ENCODE peak calls at places on chromosomes 6 and 20, in four cellular contexts. P is transverse colon, W is A549, Q is fibroblast of mammary gland. R is an unnamed sample.

GRCh38 chr6:31272856-31273626 is 1.1 kb upstream of the HLA-C start:
- DNase-seq in P (no peak), Q (no peak), W (no peak), R (no peak)

GRCh38 chr6:18386302-18386976 is 711 bp upstream of the RNF144B start:
- DNase-seq in W (no peak), Q (no peak), P (no peak), R (peak)

GRCh38 chr6:143457563-143458359 is 7.2 kb downstream of the PEX3 start:
- DNase-seq in W (no peak), P (no peak), Q (no peak), R (peak)

GRCh38 chr6:795046-795445 is 102.1 kb upstream of the EXOC2 start:
- DNase-seq in W (no peak), Q (no peak), P (no peak), R (no peak)

GRCh38 chr20:22807646-22808045 is 223.3 kb upstream of the FOXA2 start:
- DNase-seq in Q (peak), W (peak), P (no peak), R (no peak)

GRCh38 chr6:24440897-24441598 is 38.3 kb downstream of the MRS2 start:
- DNase-seq in P (no peak), W (no peak), Q (no peak), R (no peak)

GRCh38 chr6:82589509-82590206 is 226.0 kb downstream of the TPBG start:
- DNase-seq in P (no peak), Q (peak), W (peak), R (peak)

GRCh38 chr6:126539022-126539421 is 199.1 kb downstream of the CENPW start:
- DNase-seq in P (no peak), W (peak), Q (peak), R (peak)

GRCh38 chr20:50664248-50664647 is 27.1 kb downstream of the RIPOR3 start:
- DNase-seq in P (no peak), Q (no peak), W (no peak), R (no peak)

GRCh38 chr20:51661609-51662178 is 106.5 kb downstream of the ATP9A start:
- DNase-seq in Q (peak), W (peak), P (no peak), R (no peak)

GRCh38 chr20:53679597-53680309 is 86.1 kb upstream of the ZNF217 start:
- DNase-seq in W (peak), Q (no peak), P (no peak), R (no peak)

GRCh38 chr6:137761072-137761471 is 106.0 kb upstream of the TNFAIP3 start:
- DNase-seq in P (no peak), W (no peak), Q (no peak), R (peak)

GRCh38 chr20:20161611-20162010 is 109.3 kb downstream of the CFAP61 start:
- DNase-seq in Q (no peak), W (no peak), P (no peak), R (no peak)

GRCh38 chr6:140602431-140602836 is 1228.0 kb upstream of the CITED2 start:
- DNase-seq in P (no peak), W (no peak), Q (no peak), R (no peak)

GRCh38 chr6:140398076-140398475 is 1023.6 kb upstream of the CITED2 start:
- DNase-seq in Q (no peak), W (no peak), P (no peak), R (no peak)

GRCh38 chr6:89299451-89299850 is 15.6 kb downstream of the GABRR2 start:
- DNase-seq in W (peak), P (no peak), Q (peak), R (peak)

GRCh38 chr20:11509776-11510175 is 407.9 kb upstream of the BTBD3 start:
- DNase-seq in Q (no peak), W (no peak), P (no peak), R (no peak)

GRCh38 chr6:14354919-14355572 is 237.5 kb downstream of the CD83 start:
- DNase-seq in W (peak), P (peak), Q (peak), R (peak)

GRCh38 chr6:170152989-170153388 is 137.9 kb downstream of the DLL1 start:
- DNase-seq in P (peak), Q (no peak), W (no peak), R (peak)

GRCh38 chr6:33966536-33966935 is 162.7 kb upstream of the MLN start:
- DNase-seq in W (no peak), Q (no peak), P (no peak), R (no peak)

GRCh38 chr20:43953919-43954617 is 39.4 kb downstream of the TOX2 start:
- DNase-seq in Q (peak), P (no peak), W (no peak), R (no peak)

GRCh38 chr20:43957392-43957791 is 42.7 kb downstream of the TOX2 start:
- DNase-seq in P (no peak), W (no peak), Q (no peak), R (no peak)

GRCh38 chr20:43958626-43959025 is 44.0 kb downstream of the TOX2 start:
- DNase-seq in W (no peak), P (no peak), Q (no peak), R (no peak)

GRCh38 chr20:43954704-43955243 is 40.1 kb downstream of the TOX2 start:
- DNase-seq in P (no peak), Q (peak), W (no peak), R (no peak)

DNA sequence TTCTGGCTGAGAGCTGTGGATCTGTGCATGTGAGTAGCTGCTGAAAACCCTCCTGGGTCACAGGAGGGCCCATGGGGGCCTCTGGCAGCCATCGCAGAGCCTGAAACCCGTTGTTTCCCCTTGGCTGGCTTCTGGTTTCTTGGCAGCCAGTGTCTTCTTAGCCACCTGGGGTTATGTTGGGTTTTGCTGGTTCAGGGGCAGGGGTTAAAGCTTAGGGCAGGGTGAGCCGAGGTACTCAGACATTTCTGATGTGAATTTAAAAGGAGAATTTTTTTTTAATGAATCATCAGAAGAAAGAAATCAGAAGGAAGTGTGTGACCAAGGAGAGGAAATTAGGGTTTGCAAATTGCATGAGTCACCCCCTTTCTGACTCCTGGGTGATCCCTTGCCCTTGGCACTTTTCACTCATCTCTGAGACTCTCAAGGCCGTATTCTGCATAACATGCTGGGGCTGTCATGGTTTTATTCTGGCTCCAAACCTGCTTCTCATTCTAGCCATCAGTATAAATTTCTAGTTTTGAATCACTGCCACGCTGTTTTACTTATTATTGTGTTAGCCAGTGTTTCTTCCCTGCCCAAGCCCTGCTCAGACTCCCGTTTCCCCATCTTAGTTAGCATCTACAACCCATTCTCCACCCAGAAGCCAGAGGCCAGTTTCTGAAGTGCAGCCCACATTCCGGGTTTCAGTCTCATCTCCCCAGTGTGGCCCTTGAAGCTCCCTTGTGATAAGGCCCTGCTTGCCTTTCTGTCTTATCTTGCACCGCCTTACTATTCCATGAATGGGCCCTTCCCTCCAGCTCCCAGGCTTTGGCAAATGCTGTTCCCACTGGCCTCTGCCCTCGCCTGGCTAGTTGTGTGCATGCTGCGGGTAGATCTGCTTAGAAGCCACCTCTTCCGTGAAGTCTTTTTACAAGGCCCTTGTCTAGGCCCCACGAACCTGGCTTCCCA is 40.9 kb downstream of the TOX2 start:
- DNase-seq in P (no peak), W (peak), Q (peak), R (peak)
- TF ChIP-seq CTCF in P (no peak), W (no peak), Q (no peak), R (no peak)

DNA sequence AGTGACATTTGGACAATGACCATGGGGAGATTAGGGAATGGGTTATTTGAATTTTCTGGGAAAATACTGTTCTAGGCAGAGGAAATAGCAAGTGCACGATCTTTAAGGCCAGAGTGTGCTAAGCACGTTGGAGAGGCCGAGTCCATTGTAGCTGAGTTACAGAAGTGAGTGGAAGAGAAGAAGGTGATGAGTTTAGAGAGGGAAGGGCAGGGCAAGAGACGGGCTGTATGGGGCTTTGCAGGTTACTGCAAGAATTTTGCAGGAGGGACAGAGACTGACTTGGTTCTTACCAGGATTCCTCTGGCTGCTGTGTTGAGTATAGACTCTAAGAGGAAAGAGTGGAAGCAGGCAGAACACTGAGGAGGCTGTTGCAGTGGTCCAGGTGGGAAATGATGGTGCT is 1.1 kb upstream of the NCOA3 start:
- DNase-seq in Q (no peak), P (no peak), W (no peak), R (no peak)
- H3K4me3 ChIP-seq in Q (no peak), P (no peak), W (peak), R (no peak)

DNA sequence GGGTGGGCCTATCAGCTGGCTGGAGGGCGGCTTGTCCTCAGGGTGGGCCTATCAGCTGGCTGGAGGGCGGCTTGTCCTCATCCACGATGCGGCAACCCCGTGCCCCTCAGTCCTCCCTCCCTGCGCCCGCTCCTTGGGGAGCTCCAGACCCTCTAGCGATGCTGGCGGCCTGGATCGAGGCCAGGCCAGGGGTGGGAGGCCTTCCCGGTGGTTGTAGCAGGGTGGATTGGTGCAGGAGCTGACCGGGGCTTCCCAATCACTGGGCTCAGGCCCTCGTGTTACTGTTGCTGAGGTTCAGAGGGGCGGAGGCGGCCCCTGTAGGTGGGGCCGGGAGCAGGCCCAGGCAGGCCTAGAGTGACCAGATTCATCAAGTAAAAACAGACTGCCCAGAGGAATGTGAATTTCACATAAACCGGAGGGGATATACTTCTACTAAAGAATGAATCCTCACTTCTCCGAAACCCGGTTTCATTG is 8.8 kb downstream of the SLC17A9 start:
- DNase-seq in Q (no peak), W (no peak), P (no peak), R (no peak)
- TF ChIP-seq CTCF in Q (no peak), W (no peak), P (no peak), R (no peak)

GRCh38 chr6:56838965-56839364 is 115.9 kb upstream of the BEND6 start:
- DNase-seq in W (no peak), P (no peak), Q (no peak), R (no peak)
- H3K4me3 ChIP-seq in W (peak), P (no peak), Q (no peak), R (no peak)

DNA sequence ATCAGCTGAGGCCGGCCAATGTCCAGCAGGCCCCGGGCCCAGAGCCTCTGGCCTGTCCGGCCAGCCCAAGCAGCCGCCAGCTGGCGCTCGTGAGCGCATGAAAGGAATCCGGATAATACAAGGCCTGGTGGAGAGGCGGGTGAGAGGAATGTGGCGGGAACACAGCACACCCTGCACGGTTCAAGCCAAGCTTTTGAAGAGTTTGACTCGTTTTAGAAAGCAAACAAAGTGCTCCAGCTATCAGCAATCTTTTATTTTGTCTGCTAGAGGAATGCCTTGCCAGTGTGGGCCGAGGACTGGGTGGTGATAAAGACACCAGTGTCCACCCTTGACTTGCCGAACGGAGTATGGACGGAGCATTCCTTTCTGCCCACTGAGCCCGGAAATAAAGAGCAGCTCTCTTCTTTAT is 9.3 kb upstream of the NEDD9 start:
- DNase-seq in Q (peak), W (no peak), P (peak), R (peak)
- TF ChIP-seq CTCF in Q (peak), W (no peak), P (peak), R (peak)

GRCh38 chr6:35021014-35021413 is 120.1 kb downstream of the TCP11 start:
- DNase-seq in P (no peak), W (no peak), Q (no peak), R (no peak)
- H3K4me3 ChIP-seq in P (no peak), W (no peak), Q (no peak), R (no peak)

GRCh38 chr6:121319112-121319553 is 15.1 kb downstream of the TBC1D32 start:
- DNase-seq in W (peak), Q (peak), P (no peak), R (peak)
- TF ChIP-seq CTCF in W (peak), Q (peak), P (peak), R (peak)

GRCh38 chr20:21609981-21610380 is 95.5 kb upstream of the PAX1 start:
- DNase-seq in W (no peak), P (no peak), Q (no peak), R (no peak)

GRCh38 chr20:21608777-21609176 is 94.9 kb upstream of the NKX2-2 start:
- DNase-seq in P (no peak), Q (no peak), W (no peak), R (no peak)

GRCh38 chr20:21615617-21616080 is 89.8 kb upstream of the PAX1 start:
- DNase-seq in P (peak), W (peak), Q (peak), R (peak)

GRCh38 chr20:21609221-21609620 is 95.4 kb upstream of the NKX2-2 start:
- DNase-seq in Q (no peak), W (no peak), P (no peak), R (no peak)

GRCh38 chr20:21613512-21613911 is 92.0 kb upstream of the PAX1 start:
- DNase-seq in Q (peak), P (peak), W (no peak), R (no peak)
- H3K4me3 ChIP-seq in Q (no peak), P (no peak), W (no peak), R (no peak)

GRCh38 chr6:2000962-2001361 is 244.4 kb downstream of the GMDS start:
- DNase-seq in Q (no peak), P (no peak), W (no peak), R (no peak)

GRCh38 chr6:1997702-1998101 is 247.7 kb downstream of the GMDS start:
- DNase-seq in P (no peak), W (no peak), Q (no peak), R (no peak)

GRCh38 chr6:1991332-1991878 is 254.0 kb downstream of the GMDS start:
- DNase-seq in Q (no peak), P (no peak), W (no peak), R (no peak)

GRCh38 chr6:1993049-1993448 is 252.4 kb downstream of the GMDS start:
- DNase-seq in P (no peak), W (no peak), Q (peak), R (no peak)

DNA sequence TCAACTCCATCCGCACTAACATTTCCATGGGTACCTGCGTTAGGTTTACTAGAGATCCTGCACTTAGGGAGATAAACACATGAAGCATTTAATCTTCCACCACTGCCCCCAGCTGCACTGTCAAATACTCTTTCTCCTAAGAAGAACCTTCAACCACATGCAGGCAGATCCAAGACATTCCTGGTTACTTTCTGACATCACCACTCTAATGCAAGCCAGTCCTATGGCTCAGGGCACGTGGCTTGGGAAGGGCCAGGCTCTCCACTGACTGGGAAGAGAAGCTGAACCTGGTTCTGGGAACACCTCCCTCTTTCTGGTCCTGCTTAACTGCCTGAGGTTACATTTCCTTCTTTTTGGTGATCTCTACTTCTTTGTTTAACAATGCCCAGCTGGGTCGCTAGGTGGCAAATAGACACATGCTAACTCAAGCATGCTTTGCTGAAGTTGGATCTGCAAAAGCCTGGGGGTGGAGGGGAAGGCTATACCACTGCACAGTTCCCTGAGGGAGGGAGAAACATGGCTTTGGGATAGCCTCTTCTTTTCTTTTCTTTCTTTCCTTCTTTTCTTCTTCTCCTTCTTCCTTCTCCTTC is 249.8 kb downstream of the GMDS start:
- DNase-seq in P (no peak), Q (peak), W (peak), R (no peak)
- TF ChIP-seq CTCF in P (no peak), Q (no peak), W (no peak), R (no peak)